ENCODE peak calls at places on chromosomes 12 and 14, in seven cellular contexts. W is NCI-H1417; F is stimulated activated CD4-positive, alpha-beta T cell treated with anti-CD3 and anti-CD28 coated beads, Interleukin-4, amount 100 ng/mL, for 1 hour; M is posterior vena cava; Y is GM12878; Q is iPS-NIHi11; P is hypothalamus. S is an unnamed sample.
A peak's percentile ranks its signal among the peaks of the same experiment; 100 is the strongest.

GRCh38 chr12:89783321-89784060 is 74.9 kb upstream of the ATP2B1 start:
- DNase-seq in W (no peak), F (no peak), M (no peak), Y (no peak), Q (no peak), P (no peak), S (no peak)

GRCh38 chr12:95877622-95878021 is 18.9 kb downstream of the SNRPF start:
- DNase-seq in W (no peak), F (no peak), M (no peak), Y (no peak), Q (no peak), P (no peak), S (no peak)

GRCh38 chr14:57302883-57303282 is 34.1 kb downstream of the AP5M1 start:
- DNase-seq in W (no peak), F (no peak), M (no peak), Y (no peak), Q (no peak), P (no peak), S (no peak)

GRCh38 chr14:97178781-97179180 is 381.6 kb downstream of the VRK1 start:
- DNase-seq in W (no peak), F (no peak), M (no peak), Y (no peak), Q (no peak), P (no peak), S (no peak)

GRCh38 chr12:88223519-88223918 is 81.4 kb downstream of the TMTC3 start:
- DNase-seq in W (no peak), F (no peak), M (no peak), Y (no peak), Q (no peak), P (no peak), S (no peak)

GRCh38 chr12:29310899-29311298 is 70.1 kb downstream of the ERGIC2 start:
- DNase-seq in W (no peak), F (no peak), M (no peak), Y (no peak), Q (no peak), P (no peak), S (no peak)

GRCh38 chr12:94689002-94689645 is 38.8 kb upstream of the TMCC3 start:
- DNase-seq in W (no peak), F (no peak), M (no peak), Y (no peak), Q (no peak), P (no peak), S (no peak)

GRCh38 chr12:29796823-29797263 is 13.1 kb upstream of the TMTC1 start:
- DNase-seq in W (no peak), F (no peak), M (no peak), Y (no peak), Q (peak; percentile 52), P (no peak), S (no peak)

GRCh38 chr12:130286041-130286440 is 51.6 kb upstream of the PIWIL1 start:
- DNase-seq in W (no peak), F (no peak), M (no peak), Y (no peak), Q (peak; percentile 54), P (no peak), S (no peak)

GRCh38 chr12:110906088-110906487 is 14.3 kb downstream of the MYL2 start:
- DNase-seq in W (no peak), F (no peak), M (no peak), Y (peak; percentile 51), Q (no peak), P (no peak), S (no peak)